ENCODE peak calls at places on chromosomes 12 and 14, in six cellular contexts. One of them, this sample, is unnamed. For H3K27me3, the result is how much of the 10 kb centered on the place peaks cover.

GRCh38 chr12:4943938-4944284 is 34.2 kb downstream of the KCNA1 start:
- DNase-seq in mesenchymal stem cell: no peak
- DNase-seq in GM23248: no peak
- DNase-seq in BE2C: no peak
- DNase-seq in testis: no peak
- DNase-seq in AG04450: no peak
- DNase-seq in this sample: no peak

GRCh38 chr12:95863337-95863736 is 4.6 kb downstream of the SNRPF start:
- DNase-seq in mesenchymal stem cell: no peak
- DNase-seq in GM23248: no peak
- DNase-seq in BE2C: no peak
- DNase-seq in testis: no peak
- DNase-seq in AG04450: no peak
- DNase-seq in this sample: no peak

GRCh38 chr12:57233357-57234232 is 4.1 kb downstream of the SHMT2 start:
- DNase-seq in mesenchymal stem cell: peak
- DNase-seq in GM23248: peak
- DNase-seq in BE2C: no peak
- DNase-seq in testis: no peak
- DNase-seq in AG04450: no peak
- DNase-seq in this sample: no peak

GRCh38 chr14:72800296-72800695 is 93.6 kb downstream of the DPF3 start:
- DNase-seq in mesenchymal stem cell: no peak
- DNase-seq in GM23248: no peak
- DNase-seq in BE2C: no peak
- DNase-seq in testis: no peak
- DNase-seq in AG04450: no peak
- DNase-seq in this sample: no peak

GRCh38 chr14:99749142-99749541 is 44.1 kb upstream of the EML1 start:
- DNase-seq in mesenchymal stem cell: no peak
- DNase-seq in GM23248: peak
- DNase-seq in BE2C: peak
- DNase-seq in testis: no peak
- DNase-seq in AG04450: no peak
- DNase-seq in this sample: no peak

GRCh38 chr14:75259510-75259855 is 19.1 kb upstream of the FOS start:
- DNase-seq in mesenchymal stem cell: no peak
- DNase-seq in GM23248: peak
- DNase-seq in BE2C: no peak
- DNase-seq in testis: peak
- DNase-seq in AG04450: no peak
- DNase-seq in this sample: no peak

GRCh38 chr14:40393143-40393542 is 960.9 kb upstream of the FBXO33 start:
- DNase-seq in mesenchymal stem cell: no peak
- DNase-seq in GM23248: no peak
- DNase-seq in BE2C: no peak
- DNase-seq in testis: no peak
- DNase-seq in AG04450: no peak
- DNase-seq in this sample: no peak

GRCh38 chr12:48182659-48183058 is 785 bp upstream of the CCDC184 start:
- DNase-seq in mesenchymal stem cell: no peak
- DNase-seq in GM23248: peak
- DNase-seq in BE2C: no peak
- DNase-seq in testis: no peak
- DNase-seq in AG04450: no peak
- DNase-seq in this sample: no peak

GRCh38 chr12:115204957-115205754 is 521.2 kb upstream of the TBX3 start:
- DNase-seq in mesenchymal stem cell: peak
- DNase-seq in GM23248: peak
- DNase-seq in BE2C: no peak
- DNase-seq in testis: no peak
- DNase-seq in AG04450: no peak
- DNase-seq in this sample: no peak

GRCh38 chr12:100163416-100164152 is 20.9 kb upstream of the BLTP3B start:
- DNase-seq in mesenchymal stem cell: peak
- DNase-seq in GM23248: peak
- DNase-seq in BE2C: peak
- DNase-seq in testis: peak
- DNase-seq in AG04450: no peak
- DNase-seq in this sample: peak

GRCh38 chr14:72744416-72745120 is 149.3 kb downstream of the DPF3 start:
- DNase-seq in mesenchymal stem cell: no peak
- DNase-seq in GM23248: no peak
- DNase-seq in BE2C: no peak
- DNase-seq in testis: no peak
- DNase-seq in AG04450: no peak
- DNase-seq in this sample: no peak

GRCh38 chr14:95428557-95428956 is 87.9 kb downstream of the SYNE3 start:
- DNase-seq in mesenchymal stem cell: no peak
- DNase-seq in GM23248: no peak
- DNase-seq in BE2C: no peak
- DNase-seq in testis: no peak
- DNase-seq in AG04450: no peak
- DNase-seq in this sample: no peak

GRCh38 chr14:95421741-95422140 is 94.7 kb downstream of the SYNE3 start:
- DNase-seq in mesenchymal stem cell: no peak
- DNase-seq in GM23248: no peak
- DNase-seq in BE2C: no peak
- DNase-seq in testis: no peak
- DNase-seq in AG04450: no peak
- DNase-seq in this sample: no peak

GRCh38 chr14:95426116-95426475 is 90.4 kb downstream of the SYNE3 start:
- DNase-seq in mesenchymal stem cell: no peak
- DNase-seq in GM23248: no peak
- DNase-seq in BE2C: no peak
- DNase-seq in testis: no peak
- DNase-seq in AG04450: no peak
- DNase-seq in this sample: no peak

GRCh38 chr14:95424533-95424932 is 91.9 kb downstream of the SYNE3 start:
- DNase-seq in mesenchymal stem cell: no peak
- DNase-seq in GM23248: peak
- DNase-seq in BE2C: no peak
- DNase-seq in testis: peak
- DNase-seq in AG04450: no peak
- DNase-seq in this sample: no peak

GRCh38 chr14:95425369-95426115 is 90.9 kb downstream of the SYNE3 start:
- DNase-seq in mesenchymal stem cell: no peak
- DNase-seq in GM23248: no peak
- DNase-seq in BE2C: no peak
- DNase-seq in testis: peak
- DNase-seq in AG04450: no peak
- DNase-seq in this sample: no peak
- H3K27me3 ChIP-seq in mesenchymal stem cell: under half
- H3K27me3 ChIP-seq in GM23248: under half
- H3K27me3 ChIP-seq in BE2C: under half
- H3K27me3 ChIP-seq in testis: under half
- H3K27me3 ChIP-seq in AG04450: under half
- H3K27me3 ChIP-seq in this sample: under half

DNA sequence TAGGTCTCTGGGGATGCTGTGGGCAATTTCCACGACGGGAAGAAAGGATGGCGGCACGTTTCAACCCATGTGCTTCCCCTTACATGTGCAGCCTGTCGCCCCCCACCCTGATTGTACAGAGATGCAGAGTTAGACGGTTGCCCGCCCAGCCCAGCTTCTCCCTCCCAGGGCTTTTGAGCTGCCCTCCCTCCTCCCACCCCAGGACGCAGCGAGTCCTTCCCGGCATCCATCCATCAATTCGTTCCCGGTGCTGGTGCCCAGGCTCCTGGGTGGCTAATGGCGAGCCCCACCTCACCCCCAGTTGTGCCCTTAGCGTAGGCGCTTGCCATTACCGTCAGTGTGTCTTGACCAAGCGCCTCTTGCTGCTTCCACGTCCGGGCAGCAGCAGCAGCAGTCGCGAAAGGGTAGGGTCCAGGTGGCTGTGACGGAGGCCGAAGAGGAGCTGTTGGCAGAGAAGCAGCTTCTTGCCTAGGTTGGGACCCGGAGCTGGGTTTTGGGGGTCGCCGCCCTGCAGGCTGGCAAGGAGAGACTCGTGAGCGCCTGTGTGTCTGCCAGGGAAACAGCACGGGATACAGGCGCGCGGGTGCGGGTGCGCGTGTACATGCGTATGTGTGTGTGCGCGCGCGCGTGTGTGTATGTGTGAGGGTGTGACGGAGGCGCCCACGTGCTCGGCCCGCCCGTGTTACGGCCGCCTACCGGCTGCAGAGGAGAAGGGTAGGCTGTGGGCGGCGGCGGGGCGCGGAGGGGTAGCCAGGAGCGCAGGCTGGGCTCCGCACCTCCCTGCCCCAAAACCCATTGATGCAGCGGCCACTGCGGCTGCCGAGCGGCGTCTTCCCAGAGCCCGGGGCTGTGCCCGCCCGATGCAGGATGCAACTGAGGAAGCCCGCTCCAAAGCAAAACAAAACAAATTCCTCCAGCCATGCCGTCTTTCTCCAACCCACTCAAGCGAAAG is at the start of gene SLC6A15:
- DNase-seq in mesenchymal stem cell: peak
- DNase-seq in GM23248: peak
- DNase-seq in BE2C: peak
- DNase-seq in testis: peak
- DNase-seq in AG04450: no peak
- DNase-seq in this sample: peak
- H3K4me3 ChIP-seq in mesenchymal stem cell: peak
- H3K4me3 ChIP-seq in GM23248: peak
- H3K4me3 ChIP-seq in BE2C: peak
- H3K4me3 ChIP-seq in testis: peak
- H3K4me3 ChIP-seq in AG04450: peak
- H3K4me3 ChIP-seq in this sample: peak

DNA sequence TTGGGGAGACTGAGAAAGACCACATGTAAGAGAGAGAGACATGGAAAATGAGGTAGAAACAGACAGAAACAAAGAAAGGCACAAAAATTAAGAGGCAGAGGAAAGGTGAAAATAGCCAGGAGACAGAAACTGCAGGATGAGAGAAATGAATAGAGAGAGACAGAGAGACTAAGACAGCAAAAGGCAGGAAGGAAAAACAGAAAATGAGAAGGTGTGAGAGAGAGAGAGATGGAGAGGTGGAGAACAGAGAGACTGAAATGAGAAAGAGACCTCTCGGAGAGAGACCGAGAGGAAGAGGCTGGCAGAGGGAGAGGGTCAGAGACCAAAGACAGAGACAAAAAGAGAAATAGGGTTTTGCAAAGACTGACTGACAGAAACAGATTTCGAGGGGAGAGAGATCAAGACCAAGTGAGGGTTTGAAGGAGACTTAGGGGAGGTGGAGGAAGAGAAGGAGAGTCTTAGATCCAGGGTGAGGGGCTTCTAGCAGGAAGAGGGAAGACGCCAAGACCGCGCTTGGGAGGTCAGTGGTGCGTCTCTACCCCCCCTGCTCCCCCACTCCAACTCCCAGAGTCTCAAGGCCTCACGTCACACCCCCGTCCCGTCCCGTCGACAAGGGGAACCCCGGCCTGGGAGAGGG is 1.1 kb upstream of the AQP5 start:
- DNase-seq in mesenchymal stem cell: no peak
- DNase-seq in GM23248: no peak
- DNase-seq in BE2C: no peak
- DNase-seq in testis: no peak
- DNase-seq in AG04450: no peak
- DNase-seq in this sample: no peak
- H3K27me3 ChIP-seq in mesenchymal stem cell: half or more
- H3K27me3 ChIP-seq in GM23248: under half
- H3K27me3 ChIP-seq in BE2C: under half
- H3K27me3 ChIP-seq in testis: under half
- H3K27me3 ChIP-seq in AG04450: half or more
- H3K27me3 ChIP-seq in this sample: under half

GRCh38 chr14:37592288-37593274 is 2.5 kb downstream of the FOXA1 start:
- DNase-seq in mesenchymal stem cell: peak
- DNase-seq in GM23248: no peak
- DNase-seq in BE2C: no peak
- DNase-seq in testis: no peak
- DNase-seq in AG04450: no peak
- DNase-seq in this sample: no peak
- H3K4me3 ChIP-seq in mesenchymal stem cell: peak
- H3K4me3 ChIP-seq in GM23248: no peak
- H3K4me3 ChIP-seq in BE2C: no peak
- H3K4me3 ChIP-seq in testis: peak
- H3K4me3 ChIP-seq in AG04450: no peak
- H3K4me3 ChIP-seq in this sample: no peak

DNA sequence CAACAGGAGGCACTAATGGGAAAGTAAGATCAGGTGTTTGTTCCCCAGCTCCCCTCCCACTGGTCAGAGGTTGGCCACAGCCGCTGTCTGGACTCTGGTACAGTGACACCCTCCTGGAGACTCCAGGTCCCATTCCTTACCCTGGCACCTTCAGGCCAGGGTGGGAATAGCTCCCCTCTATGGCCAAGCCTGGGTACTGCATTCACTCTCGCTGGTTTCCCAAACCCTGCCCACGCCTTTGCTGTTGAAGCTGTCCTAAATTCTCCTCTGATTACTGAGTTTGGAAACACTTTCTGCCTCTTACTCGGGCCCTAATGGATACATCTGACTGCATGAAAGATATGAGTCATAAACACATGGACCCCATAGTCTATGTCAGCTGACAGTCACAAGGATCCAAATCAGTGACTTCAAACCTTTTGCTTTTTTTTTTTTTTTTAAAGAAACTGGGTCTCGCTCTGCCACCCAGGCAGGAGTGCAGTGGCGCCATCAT is 17.9 kb downstream of the HRK start:
- DNase-seq in mesenchymal stem cell: peak
- DNase-seq in GM23248: peak
- DNase-seq in BE2C: peak
- DNase-seq in testis: peak
- DNase-seq in AG04450: peak
- DNase-seq in this sample: no peak
- H3K27me3 ChIP-seq in mesenchymal stem cell: under half
- H3K27me3 ChIP-seq in GM23248: under half
- H3K27me3 ChIP-seq in BE2C: under half
- H3K27me3 ChIP-seq in testis: under half
- H3K27me3 ChIP-seq in AG04450: under half
- H3K27me3 ChIP-seq in this sample: under half

GRCh38 chr14:53174918-53175317 is 21.8 kb upstream of the DDHD1 start:
- DNase-seq in mesenchymal stem cell: no peak
- DNase-seq in GM23248: no peak
- DNase-seq in BE2C: peak
- DNase-seq in testis: no peak
- DNase-seq in AG04450: no peak
- DNase-seq in this sample: no peak
- H3K4me3 ChIP-seq in mesenchymal stem cell: no peak
- H3K4me3 ChIP-seq in GM23248: no peak
- H3K4me3 ChIP-seq in BE2C: no peak
- H3K4me3 ChIP-seq in testis: no peak
- H3K4me3 ChIP-seq in AG04450: no peak
- H3K4me3 ChIP-seq in this sample: no peak